ENCODE peak calls at places on chromosomes 4 and X, in nine cellular contexts. Q is K562, M is stomach, F is endothelial cell of umbilical vein, D is breast epithelium, Z is spleen, E is transverse colon, J is H1, V is HepG2. Y is an unnamed sample.

GRCh38 chrX:97616883-97617510 is 733.3 kb downstream of the RPA4 start:
- DNase-seq in Q (no peak), M (no peak), F (peak; percentile 77), D (no peak), Z (no peak), E (no peak), J (no peak), V (peak; percentile 3), Y (no peak)

GRCh38 chr4:93267747-93268146 is 560.8 kb upstream of the ATOH1 start:
- DNase-seq in Q (no peak), M (no peak), F (no peak), D (no peak), Z (no peak), E (no peak), J (no peak), V (no peak), Y (no peak)

GRCh38 chrX:111869639-111870034 is 6.3 kb upstream of the TRPC5OS start:
- DNase-seq in Q (peak; percentile 21), M (peak; percentile 28), F (peak; percentile 11), D (peak; percentile 17), Z (no peak), E (peak; percentile 7), J (peak; percentile 1), V (no peak), Y (no peak)

GRCh38 chrX:43474321-43474720 is 181.8 kb upstream of the MAOA start:
- DNase-seq in Q (no peak), M (no peak), F (no peak), D (no peak), Z (no peak), E (no peak), J (no peak), V (no peak), Y (no peak)

GRCh38 chrX:53312946-53313745 is 31.8 kb upstream of the IQSEC2 start:
- DNase-seq in Q (peak; percentile 60), M (peak; percentile 78), F (peak; percentile 56), D (peak; percentile 45), Z (no peak), E (peak; percentile 76), J (no peak), V (peak; percentile 13), Y (no peak)

GRCh38 chr4:24642941-24643628 is 58.7 kb upstream of the DHX15 start:
- DNase-seq in Q (no peak), M (no peak), F (no peak), D (no peak), Z (no peak), E (no peak), J (no peak), V (peak; percentile 60), Y (peak; percentile 77)

GRCh38 chr4:173746424-173746823 is 216.4 kb upstream of the HAND2 start:
- DNase-seq in Q (no peak), M (no peak), F (no peak), D (no peak), Z (no peak), E (no peak), J (no peak), V (no peak), Y (no peak)

GRCh38 chr4:114072781-114073180 is 93.3 kb upstream of the ARSJ start:
- DNase-seq in Q (no peak), M (no peak), F (no peak), D (no peak), Z (no peak), E (no peak), J (no peak), V (no peak), Y (no peak)

GRCh38 chr4:6605605-6606004 is 30.6 kb downstream of the MAN2B2 start:
- DNase-seq in Q (no peak), M (no peak), F (no peak), D (no peak), Z (no peak), E (no peak), J (no peak), V (no peak), Y (no peak)

GRCh38 chrX:53049127-53049517 is 533 bp downstream of the GPR173 start:
- DNase-seq in Q (no peak), M (no peak), F (no peak), D (no peak), Z (no peak), E (no peak), J (no peak), V (no peak), Y (no peak)

GRCh38 chr4:74999714-75000309 is 66.9 kb downstream of the PARM1 start:
- DNase-seq in Q (no peak), M (no peak), F (no peak), D (no peak), Z (no peak), E (no peak), J (no peak), V (no peak), Y (peak; percentile 80)

GRCh38 chr4:71441186-71442169 is 102.7 kb downstream of the SLC4A4 start:
- DNase-seq in Q (peak; percentile 7), M (no peak), F (no peak), D (no peak), Z (no peak), E (no peak), J (no peak), V (no peak), Y (no peak)

GRCh38 chr4:172962564-172963353 is 205.9 kb upstream of the GALNT7 start:
- DNase-seq in Q (no peak), M (peak; percentile 68), F (peak; percentile 84), D (peak; percentile 25), Z (no peak), E (peak; percentile 67), J (no peak), V (no peak), Y (no peak)

GRCh38 chr4:138972956-138973819 is 42.4 kb upstream of the NOCT start:
- DNase-seq in Q (peak; percentile 19), M (no peak), F (no peak), D (no peak), Z (no peak), E (no peak), J (no peak), V (no peak), Y (no peak)

GRCh38 chr4:78862314-78862737 is 76.9 kb downstream of the PAQR3 start:
- DNase-seq in Q (no peak), M (no peak), F (no peak), D (no peak), Z (no peak), E (no peak), J (no peak), V (peak; percentile 94), Y (no peak)

GRCh38 chr4:47840291-47840690 is 2.4 kb upstream of the CORIN start:
- DNase-seq in Q (no peak), M (no peak), F (no peak), D (no peak), Z (no peak), E (no peak), J (no peak), V (no peak), Y (no peak)

GRCh38 chrX:39418936-39419659 is 617.8 kb downstream of the MID1IP1 start:
- DNase-seq in Q (no peak), M (peak; percentile 46), F (peak; percentile 73), D (no peak), Z (no peak), E (no peak), J (no peak), V (no peak), Y (no peak)

GRCh38 chr4:7351014-7351413 is 83.7 kb downstream of the PSAPL1 start:
- DNase-seq in Q (no peak), M (no peak), F (no peak), D (no peak), Z (no peak), E (no peak), J (no peak), V (no peak), Y (no peak)

GRCh38 chrX:154047266-154047665 is 27.6 kb upstream of the IRAK1 start:
- DNase-seq in Q (no peak), M (no peak), F (peak; percentile 26), D (no peak), Z (no peak), E (no peak), J (no peak), V (no peak), Y (no peak)

GRCh38 chrX:154046262-154046771 is 26.6 kb upstream of the IRAK1 start:
- DNase-seq in Q (no peak), M (no peak), F (peak; percentile 93), D (peak; percentile 31), Z (no peak), E (no peak), J (no peak), V (no peak), Y (peak; percentile 91)

GRCh38 chrX:154040863-154041262 is 21.2 kb upstream of the IRAK1 start:
- DNase-seq in Q (no peak), M (no peak), F (no peak), D (no peak), Z (peak; percentile 59), E (no peak), J (no peak), V (no peak), Y (no peak)

GRCh38 chrX:154043003-154043402 is 23.3 kb upstream of the IRAK1 start:
- DNase-seq in Q (no peak), M (no peak), F (no peak), D (no peak), Z (no peak), E (no peak), J (no peak), V (no peak), Y (no peak)

DNA sequence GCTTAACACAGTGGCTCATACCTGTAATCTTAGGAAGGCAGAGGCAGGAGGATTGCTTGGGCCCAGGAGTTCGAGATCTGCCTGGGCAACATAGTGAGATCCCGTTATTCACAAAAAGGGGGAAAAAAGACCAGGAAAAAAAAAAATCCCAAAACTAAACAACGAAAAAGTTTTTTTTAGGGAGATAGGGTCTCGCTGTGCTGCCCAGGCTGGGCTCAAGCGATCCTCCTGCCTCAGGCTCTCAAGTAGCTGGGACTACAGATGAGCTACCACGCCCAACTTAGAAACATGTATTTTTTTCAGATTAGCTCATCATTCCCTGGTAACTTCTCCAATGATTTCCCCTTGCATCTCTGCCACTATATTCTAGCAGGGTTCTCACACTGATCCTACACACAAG is 24.3 kb upstream of the IRAK1 start:
- DNase-seq in Q (no peak), M (no peak), F (no peak), D (no peak), Z (no peak), E (no peak), J (no peak), V (no peak), Y (no peak)
- H3K4me1 ChIP-seq in Q (peaks cover 13% of the 10 kb centered on the region), M (peaks cover 22% of the 10 kb centered on the region), F (peaks cover 35% of the 10 kb centered on the region), D (no peaks in the 10 kb centered on the region), Z (peaks cover 68% of the 10 kb centered on the region), E (no peaks in the 10 kb centered on the region), J (peaks cover 7% of the 10 kb centered on the region), V (peaks cover 24% of the 10 kb centered on the region), Y (peaks cover 71% of the 10 kb centered on the region)

GRCh38 chr4:38943355-38943754 is 75.7 kb downstream of the FAM114A1 start:
- DNase-seq in Q (no peak), M (peak; percentile 57), F (no peak), D (no peak), Z (no peak), E (peak; percentile 71), J (no peak), V (no peak), Y (peak; percentile 93)
- TF ChIP-seq POLR2AphosphoS5 in Q (no peak), M (peak; percentile 25), F (no peak), D (no peak), Z (no peak), E (peak; percentile 86), J (no peak), V (no peak), Y (peak; percentile 91)

GRCh38 chr4:2008921-2009650 is at the start of gene NELFA:
- DNase-seq in Q (peak; percentile 92), M (peak; percentile 98), F (peak; percentile 92), D (peak; percentile 93), Z (peak; percentile 99), E (peak; percentile 97), J (peak; percentile 85), V (peak; percentile 93), Y (peak; percentile 98)
- TF ChIP-seq POLR2A in Q (peak; percentile 85), M (no peak), F (peak; percentile 82), D (no peak), Z (no peak), E (peak; percentile 89), J (peak; percentile 84), V (no peak), Y (peak; percentile 25)

GRCh38 chr4:26937567-26937966 is 76.9 kb downstream of the STIM2 start:
- DNase-seq in Q (peak; percentile 41), M (no peak), F (no peak), D (no peak), Z (no peak), E (no peak), J (no peak), V (no peak), Y (no peak)
- H3K4me1 ChIP-seq in Q (peaks cover 36% of the 10 kb centered on the region), M (peaks cover 9% of the 10 kb centered on the region), F (no peaks in the 10 kb centered on the region), D (no peaks in the 10 kb centered on the region), Z (peaks cover 45% of the 10 kb centered on the region), E (no peaks in the 10 kb centered on the region), J (peaks cover 7% of the 10 kb centered on the region), V (peaks cover 13% of the 10 kb centered on the region), Y (no peaks in the 10 kb centered on the region)